ENCODE peak calls at places on chromosomes 12 and 14, in nine cellular contexts. C, P, S, W, D, A, F, J and E are unnamed samples.

GRCh38 chr14:94906577-94906976 is 136.7 kb upstream of the GSC start:
- DNase-seq in C (no peak), P (no peak), S (no peak), W (no peak), D (no peak), A (no peak), F (no peak), J (no peak), E (no peak)

GRCh38 chr14:94075008-94075407 is 6.0 kb downstream of the DDX24 start:
- DNase-seq in C (no peak), P (no peak), S (no peak), W (no peak), D (no peak), A (no peak), F (no peak), J (no peak), E (no peak)

GRCh38 chr14:79375336-79375735 is 836.0 kb downstream of the DIO2 start:
- DNase-seq in C (no peak), P (no peak), S (no peak), W (no peak), D (no peak), A (no peak), F (no peak), J (no peak), E (no peak)

GRCh38 chr12:104154286-104154685 is 16.3 kb upstream of the NFYB start:
- DNase-seq in C (no peak), P (no peak), S (no peak), W (no peak), D (no peak), A (no peak), F (no peak), J (no peak), E (no peak)

GRCh38 chr14:51884086-51884927 is 23.9 kb downstream of the GNG2 start:
- DNase-seq in C (peak), P (no peak), S (no peak), W (no peak), D (no peak), A (peak), F (peak), J (no peak), E (peak)

GRCh38 chr14:37153005-37153404 is 19.4 kb downstream of the SLC25A21 start:
- DNase-seq in C (no peak), P (no peak), S (no peak), W (no peak), D (no peak), A (no peak), F (no peak), J (no peak), E (no peak)

GRCh38 chr12:30450872-30451271 is 244.8 kb downstream of the IPO8 start:
- DNase-seq in C (peak), P (no peak), S (no peak), W (no peak), D (no peak), A (no peak), F (no peak), J (no peak), E (no peak)

GRCh38 chr12:4369548-4369947 is 10.0 kb downstream of the FGF23 start:
- DNase-seq in C (no peak), P (no peak), S (no peak), W (no peak), D (no peak), A (no peak), F (no peak), J (no peak), E (no peak)

GRCh38 chr14:90791481-90791880 is 24.7 kb downstream of the TTC7B start:
- DNase-seq in C (no peak), P (no peak), S (no peak), W (no peak), D (no peak), A (no peak), F (no peak), J (no peak), E (no peak)

GRCh38 chr14:35085441-35085840 is 36.3 kb downstream of the PPP2R3C start:
- DNase-seq in C (no peak), P (no peak), S (no peak), W (no peak), D (no peak), A (no peak), F (no peak), J (no peak), E (no peak)

GRCh38 chr14:78595797-78596196 is 425.6 kb downstream of the NRXN3 start:
- DNase-seq in C (no peak), P (no peak), S (no peak), W (no peak), D (no peak), A (no peak), F (no peak), J (no peak), E (no peak)

GRCh38 chr12:77742631-77743030 is 88.1 kb upstream of the NAV3 start:
- DNase-seq in C (no peak), P (no peak), S (no peak), W (no peak), D (no peak), A (no peak), F (no peak), J (no peak), E (no peak)

GRCh38 chr14:52706724-52707706 is at the start of gene PSMC6:
- DNase-seq in C (peak), P (peak), S (peak), W (peak), D (peak), A (peak), F (peak), J (peak), E (peak)

GRCh38 chr12:31324845-31325523 is 966 bp downstream of the SINHCAF start:
- DNase-seq in C (peak), P (peak), S (no peak), W (no peak), D (peak), A (peak), F (peak), J (peak), E (peak)

GRCh38 chr14:22221508-22221907 is 367.5 kb downstream of the DAD1 start:
- DNase-seq in C (no peak), P (no peak), S (no peak), W (no peak), D (peak), A (peak), F (peak), J (no peak), E (peak)

GRCh38 chr12:105911966-105912365 is 226.8 kb downstream of the NUAK1 start:
- DNase-seq in C (no peak), P (no peak), S (no peak), W (no peak), D (no peak), A (no peak), F (no peak), J (no peak), E (no peak)

GRCh38 chr12:1246637-1247036 is 255.6 kb downstream of the ERC1 start:
- DNase-seq in C (no peak), P (no peak), S (no peak), W (no peak), D (no peak), A (no peak), F (no peak), J (no peak), E (no peak)

GRCh38 chr14:94362614-94363133 is 25.7 kb downstream of the SERPINA1 start:
- DNase-seq in C (no peak), P (no peak), S (no peak), W (no peak), D (no peak), A (no peak), F (no peak), J (no peak), E (no peak)